ENCODE peak calls at places on chromosome 6, in five cellular contexts. L is nephron progenitor cell, H is stomach, I is kidney, M is B cell. V is an unnamed sample.

GRCh38 chr6:33784787-33785186 is 4.1 kb downstream of the LEMD2 start:
- DNase-seq in L (no peak), H (no peak), I (peak; percentile 22), M (no peak), V (no peak)

GRCh38 chr6:4912559-4912958 is 91.3 kb downstream of the RPP40 start:
- DNase-seq in L (no peak), H (no peak), I (no peak), M (no peak), V (no peak)

GRCh38 chr6:30500421-30501069 is 11.2 kb downstream of the HLA-E start:
- DNase-seq in L (no peak), H (no peak), I (no peak), M (no peak), V (no peak)

GRCh38 chr6:94683409-94683808 is 893.9 kb upstream of the MANEA start:
- DNase-seq in L (no peak), H (no peak), I (no peak), M (no peak), V (no peak)

GRCh38 chr6:53578371-53578770 is 33.5 kb upstream of the GCLC start:
- DNase-seq in L (no peak), H (no peak), I (no peak), M (no peak), V (no peak)

GRCh38 chr6:16533210-16533609 is 228.1 kb downstream of the ATXN1 start:
- DNase-seq in L (no peak), H (no peak), I (no peak), M (no peak), V (no peak)

GRCh38 chr6:11358904-11359840 is 126.7 kb upstream of the NEDD9 start:
- DNase-seq in L (no peak), H (no peak), I (no peak), M (no peak), V (no peak)

GRCh38 chr6:38110407-38111025 is 291.0 kb downstream of the ZFAND3 start:
- DNase-seq in L (no peak), H (no peak), I (no peak), M (no peak), V (no peak)

GRCh38 chr6:96787846-96788580 is 49.3 kb downstream of the GPR63 start:
- DNase-seq in L (no peak), H (no peak), I (no peak), M (no peak), V (no peak)

GRCh38 chr6:144415014-144415413 is 129.9 kb downstream of the UTRN start:
- DNase-seq in L (no peak), H (no peak), I (no peak), M (no peak), V (peak; percentile 72)

GRCh38 chr6:121112358-121112757 is 221.9 kb downstream of the TBC1D32 start:
- DNase-seq in L (no peak), H (no peak), I (no peak), M (no peak), V (no peak)

GRCh38 chr6:151443449-151443848 is 8.5 kb downstream of the RMND1 start:
- DNase-seq in L (no peak), H (no peak), I (no peak), M (no peak), V (no peak)

GRCh38 chr6:2204272-2204671 is 41.1 kb downstream of the GMDS start:
- DNase-seq in L (no peak), H (no peak), I (no peak), M (no peak), V (no peak)

GRCh38 chr6:113457156-113457555 is 400.0 kb upstream of the MARCKS start:
- DNase-seq in L (no peak), H (no peak), I (peak; percentile 81), M (no peak), V (no peak)

GRCh38 chr6:40681622-40682021 is 94.5 kb upstream of the LRFN2 start:
- DNase-seq in L (no peak), H (no peak), I (no peak), M (no peak), V (no peak)

GRCh38 chr6:159031826-159032225 is 13.0 kb downstream of the TAGAP start:
- DNase-seq in L (no peak), H (no peak), I (no peak), M (no peak), V (no peak)

GRCh38 chr6:7136859-7137334 is 29.1 kb downstream of the RREB1 start:
- DNase-seq in L (no peak), H (no peak), I (no peak), M (peak; percentile 75), V (no peak)

GRCh38 chr6:3665608-3666007 is 85.9 kb downstream of the PXDC1 start:
- DNase-seq in L (no peak), H (no peak), I (no peak), M (no peak), V (no peak)

GRCh38 chr6:11198663-11199603 is 33.5 kb downstream of the NEDD9 start:
- DNase-seq in L (no peak), H (no peak), I (no peak), M (no peak), V (no peak)

GRCh38 chr6:166551797-166552495 is 34.5 kb downstream of the RAMACL start:
- DNase-seq in L (no peak), H (no peak), I (no peak), M (no peak), V (no peak)

GRCh38 chr6:150298676-150299075 is 70.1 kb upstream of the IYD start:
- DNase-seq in L (no peak), H (no peak), I (no peak), M (no peak), V (no peak)

GRCh38 chr6:126535138-126535537 is 195.2 kb downstream of the CENPW start:
- DNase-seq in L (no peak), H (no peak), I (no peak), M (no peak), V (no peak)

GRCh38 chr6:20362623-20363022 is 39.1 kb upstream of the E2F3 start:
- DNase-seq in L (no peak), H (no peak), I (no peak), M (no peak), V (no peak)

GRCh38 chr6:20364327-20364726 is 37.4 kb upstream of the E2F3 start:
- DNase-seq in L (no peak), H (no peak), I (no peak), M (no peak), V (no peak)

GRCh38 chr6:20365456-20365855 is 36.2 kb upstream of the E2F3 start:
- DNase-seq in L (no peak), H (no peak), I (no peak), M (no peak), V (no peak)

GRCh38 chr6:20367716-20368485 is 33.8 kb upstream of the E2F3 start:
- DNase-seq in L (no peak), H (no peak), I (no peak), M (no peak), V (peak; percentile 27)

DNA sequence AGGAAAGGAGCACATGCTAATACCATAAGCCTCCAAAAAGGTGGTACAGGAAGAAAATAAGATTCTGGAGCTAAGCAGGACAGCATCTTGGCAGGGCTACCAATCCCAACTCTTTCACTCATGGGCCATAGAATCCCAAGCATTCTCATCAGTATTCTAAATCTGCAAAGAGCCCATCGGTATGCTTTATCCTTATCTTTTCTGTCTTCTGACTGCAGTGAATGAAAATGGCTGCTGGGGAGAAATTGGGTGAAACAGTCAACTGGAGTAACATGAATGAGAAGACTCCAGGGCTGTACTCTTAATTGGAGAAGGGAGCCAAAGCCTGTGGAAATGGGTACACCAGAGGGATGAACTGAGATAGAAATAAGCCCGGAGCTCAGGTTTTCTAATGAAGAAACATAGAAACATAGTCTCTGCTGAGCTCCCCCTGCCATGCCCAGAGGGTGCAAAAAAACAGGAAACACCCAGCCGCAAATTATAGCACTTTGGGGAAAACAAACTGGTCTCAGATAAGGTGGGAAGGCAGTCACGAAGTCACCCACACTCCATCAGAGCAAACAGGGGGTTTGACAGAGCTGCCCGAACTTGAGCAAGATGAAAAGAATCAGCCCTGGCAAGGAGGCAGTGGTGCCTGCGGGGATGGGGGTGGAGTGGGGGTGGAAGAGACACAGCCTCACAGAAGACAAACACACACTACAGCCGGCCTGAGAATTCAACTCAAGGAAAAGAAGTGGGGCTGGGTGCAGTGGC is 35.4 kb upstream of the E2F3 start:
- DNase-seq in L (no peak), H (no peak), I (no peak), M (no peak), V (peak; percentile 15)
- TF ChIP-seq CTCF in L (no peak), H (no peak), I (no peak), M (no peak), V (no peak)

DNA sequence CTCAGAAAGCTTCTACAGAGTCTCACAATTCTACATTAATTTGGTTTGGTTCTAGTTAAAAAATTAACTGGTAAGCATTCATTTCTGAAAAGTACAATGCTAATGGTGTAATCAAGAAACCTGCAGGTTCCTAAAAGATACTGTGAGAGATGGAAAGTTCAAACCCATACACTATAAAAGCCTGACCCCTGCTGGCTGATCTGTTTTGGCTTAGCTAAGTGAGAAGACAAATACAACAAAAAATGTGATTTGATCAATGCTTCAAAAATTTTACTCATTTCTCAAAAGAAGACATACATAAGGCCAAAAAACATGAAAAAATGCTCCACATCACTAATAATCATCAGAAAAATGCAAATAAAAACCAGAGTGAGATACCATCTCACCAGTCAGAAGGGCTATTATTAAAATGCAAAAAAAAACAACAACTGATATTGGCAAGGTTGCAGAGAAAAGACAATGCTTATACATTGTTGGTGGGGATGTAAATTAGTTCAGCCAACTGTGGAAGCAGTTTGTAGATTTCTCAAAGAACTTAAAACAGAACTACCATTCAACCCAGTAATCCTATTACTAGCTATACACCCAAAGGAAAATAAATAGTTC is 102.8 kb downstream of the MOXD1 start:
- DNase-seq in L (peak; percentile 51), H (peak; percentile 72), I (no peak), M (no peak), V (peak; percentile 65)
- TF ChIP-seq CTCF in L (peak; percentile 65), H (peak; percentile 43), I (peak; percentile 58), M (peak; percentile 79), V (peak; percentile 53)

GRCh38 chr6:42403415-42403814 is 48.3 kb downstream of the TRERF1 start:
- DNase-seq in L (no peak), H (no peak), I (no peak), M (no peak), V (peak; percentile 86)
- TF ChIP-seq CTCF in L (no peak), H (no peak), I (no peak), M (no peak), V (peak; percentile 40)

GRCh38 chr6:116633685-116634084 is 17.4 kb downstream of the RSPH4A start:
- DNase-seq in L (no peak), H (no peak), I (no peak), M (no peak), V (peak; percentile 19)
- TF ChIP-seq CTCF in L (no peak), H (no peak), I (no peak), M (no peak), V (peak; percentile 23)

GRCh38 chr6:164414695-164415094 is 894.7 kb downstream of the C6orf118 start:
- DNase-seq in L (no peak), H (no peak), I (no peak), M (no peak), V (no peak)

GRCh38 chr6:164415832-164416563 is 893.4 kb downstream of the C6orf118 start:
- DNase-seq in L (no peak), H (no peak), I (no peak), M (no peak), V (no peak)

GRCh38 chr6:164412566-164412965 is 896.8 kb downstream of the C6orf118 start:
- DNase-seq in L (no peak), H (no peak), I (no peak), M (no peak), V (no peak)

GRCh38 chr6:164419099-164419498 is 890.3 kb downstream of the C6orf118 start:
- DNase-seq in L (no peak), H (no peak), I (no peak), M (no peak), V (no peak)

GRCh38 chr6:164417537-164417936 is 891.9 kb downstream of the C6orf118 start:
- DNase-seq in L (no peak), H (no peak), I (no peak), M (no peak), V (no peak)
- TF ChIP-seq CTCF in L (no peak), H (no peak), I (no peak), M (no peak), V (no peak)

GRCh38 chr6:131250121-131250520 is 114.9 kb downstream of the AKAP7 start:
- DNase-seq in L (peak; percentile 47), H (peak; percentile 58), I (peak; percentile 69), M (peak; percentile 10), V (no peak)
- TF ChIP-seq CTCF in L (no peak), H (no peak), I (no peak), M (no peak), V (no peak)